ENCODE peak calls at places on chromosomes 4 and X, in five cellular contexts. Y is right lobe of liver, T is kidney, B is ascending aorta, C is BE2C. F is an unnamed sample.

GRCh38 chr4:88456757-88457306 is at the start of gene HERC5:
- DNase-seq in Y (peak), T (peak), B (peak), C (peak), F (peak)

GRCh38 chrX:1491851-1492349 is 39.2 kb upstream of the ASMTL start:
- DNase-seq in Y (no peak), T (peak), B (no peak), C (peak), F (no peak)

GRCh38 chr4:5372198-5372597 is 320.9 kb downstream of the STK32B start:
- DNase-seq in Y (no peak), T (no peak), B (no peak), C (no peak), F (no peak)

GRCh38 chr4:36043901-36044300 is 200.4 kb downstream of the ARAP2 start:
- DNase-seq in Y (no peak), T (no peak), B (no peak), C (no peak), F (no peak)

GRCh38 chrX:51931761-51932160 is 38.3 kb downstream of the MAGED1 start:
- DNase-seq in Y (no peak), T (no peak), B (no peak), C (no peak), F (peak)

GRCh38 chr4:124085561-124086180 is 626.9 kb downstream of the ANKRD50 start:
- DNase-seq in Y (no peak), T (no peak), B (no peak), C (no peak), F (no peak)

GRCh38 chr4:20327808-20328207 is 76.1 kb downstream of the SLIT2 start:
- DNase-seq in Y (no peak), T (no peak), B (no peak), C (no peak), F (no peak)

GRCh38 chrX:53483838-53484420 is 49.8 kb upstream of the HSD17B10 start:
- DNase-seq in Y (no peak), T (no peak), B (no peak), C (no peak), F (no peak)

GRCh38 chr4:169009281-169010124 is 552 bp downstream of the CBR4 start:
- DNase-seq in Y (peak), T (peak), B (no peak), C (peak), F (no peak)

GRCh38 chrX:69253821-69254220 is 88.6 kb upstream of the PJA1 start:
- DNase-seq in Y (no peak), T (no peak), B (no peak), C (no peak), F (no peak)

GRCh38 chrX:43836435-43837184 is 45.6 kb downstream of the MAOB start:
- DNase-seq in Y (no peak), T (no peak), B (no peak), C (no peak), F (no peak)

DNA sequence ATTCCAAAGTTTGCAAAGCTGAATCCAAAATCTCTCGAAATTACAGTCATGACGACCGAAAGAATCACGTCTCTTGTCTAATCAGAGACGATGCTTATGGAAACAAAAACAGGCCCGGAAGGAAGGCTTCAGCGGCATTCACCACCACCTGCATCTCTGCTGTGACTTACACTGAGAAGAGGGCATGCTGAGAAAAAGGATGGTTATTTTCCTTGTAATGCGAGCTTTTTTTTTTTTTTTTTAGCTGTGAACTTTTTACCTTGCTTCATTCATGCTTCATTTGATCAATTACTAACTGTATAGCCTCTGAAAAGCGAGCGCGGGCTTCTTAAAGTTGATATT is 209.2 kb downstream of the SOWAHB start:
- DNase-seq in Y (no peak), T (no peak), B (no peak), C (no peak), F (no peak)
- H3K4me3 ChIP-seq in Y (peak), T (peak), B (peak), C (peak), F (peak)

GRCh38 chr4:18291313-18291712 is 269.8 kb upstream of the LCORL start:
- DNase-seq in Y (no peak), T (no peak), B (no peak), C (no peak), F (no peak)

DNA sequence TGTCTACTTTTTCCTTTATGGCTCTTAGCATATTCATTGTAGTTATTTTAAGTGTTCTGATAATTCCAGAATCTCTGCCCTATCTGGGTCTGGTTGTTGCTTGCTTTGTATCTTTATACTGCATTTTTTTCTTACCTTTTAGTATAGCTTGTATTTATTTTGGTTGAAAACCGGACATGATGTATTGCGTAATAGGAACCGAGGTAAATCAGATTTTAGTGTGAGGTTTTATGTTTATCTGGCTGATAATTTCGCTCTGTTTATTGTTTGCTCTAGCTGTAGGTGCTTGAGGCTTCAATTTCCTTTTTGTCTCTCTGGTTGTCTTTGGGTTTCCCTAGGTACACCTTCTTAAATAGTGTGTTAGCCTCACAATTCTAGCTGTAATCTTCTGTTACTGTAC is 263.8 kb upstream of the LCORL start:
- DNase-seq in Y (no peak), T (no peak), B (no peak), C (no peak), F (no peak)
- TF ChIP-seq CTCF in Y (no peak), T (no peak), B (no peak), C (no peak), F (no peak)

GRCh38 chr4:82892467-82892802 is 1.5 kb upstream of the SEC31A start:
- DNase-seq in Y (no peak), T (no peak), B (no peak), C (no peak), F (no peak)
- H3K4me3 ChIP-seq in Y (no peak), T (no peak), B (no peak), C (no peak), F (no peak)

GRCh38 chr4:40629401-40630334 is at the start of gene RBM47:
- DNase-seq in Y (peak), T (peak), B (no peak), C (peak), F (no peak)
- TF ChIP-seq CTCF in Y (no peak), T (peak), B (no peak), C (no peak), F (no peak)

GRCh38 chr4:3042226-3042625 is 32.1 kb downstream of the HTT-AS start:
- DNase-seq in Y (no peak), T (no peak), B (no peak), C (no peak), F (no peak)
- H3K4me3 ChIP-seq in Y (peak), T (peak), B (peak), C (peak), F (peak)

DNA sequence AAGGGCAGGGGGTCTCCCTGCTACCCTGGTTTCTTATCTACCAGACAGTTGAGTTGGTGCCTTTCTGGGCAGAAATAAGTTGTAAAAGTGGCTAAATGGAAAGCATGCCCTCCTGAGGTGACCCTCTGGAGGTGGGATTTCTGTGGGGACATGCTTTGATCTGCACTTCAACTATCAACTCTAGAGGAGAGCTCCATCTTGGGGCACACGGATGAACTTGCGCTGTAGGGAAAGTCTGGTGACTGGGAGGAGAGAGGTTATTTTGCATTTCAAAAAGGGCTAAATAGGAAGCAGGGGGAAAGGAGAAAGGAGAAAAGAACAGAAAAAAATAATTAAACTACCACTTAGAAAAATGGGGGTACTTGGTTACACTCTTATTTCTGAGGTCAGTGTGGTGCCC is 12.7 kb upstream of the RHOXF2B start:
- DNase-seq in Y (no peak), T (no peak), B (no peak), C (no peak), F (no peak)
- TF ChIP-seq CTCF in Y (no peak), T (no peak), B (no peak), C (peak), F (no peak)

F was measured in HFF-Myc.